ENCODE peak calls at places on chromosome 3, in five cellular contexts. C is nephron progenitor cell, N is WTC11, O is endodermal cell, Z is AG09319. F is an unnamed sample.

GRCh38 chr3:115836944-115837343 is 213.6 kb downstream of the GAP43 start:
- DNase-seq in C (no peak), N (no peak), O (no peak), Z (no peak), F (no peak)

GRCh38 chr3:104437891-104438290 is 928.8 kb upstream of the ALCAM start:
- DNase-seq in C (no peak), N (no peak), O (peak; percentile 45), Z (no peak), F (no peak)

GRCh38 chr3:38130219-38130618 is 6.7 kb downstream of the ACAA1 start:
- DNase-seq in C (no peak), N (no peak), O (no peak), Z (no peak), F (no peak)

GRCh38 chr3:32391643-32392529 is at the start of gene CMTM7:
- DNase-seq in C (peak; percentile 74), N (peak; percentile 72), O (peak; percentile 89), Z (no peak), F (peak; percentile 45)

GRCh38 chr3:157542711-157543485 is 39.7 kb upstream of the VEPH1 start:
- DNase-seq in C (peak; percentile 69), N (peak; percentile 72), O (peak; percentile 89), Z (no peak), F (peak; percentile 34)

GRCh38 chr3:107373896-107374295 is 3.3 kb upstream of the CCDC54 start:
- DNase-seq in C (no peak), N (no peak), O (no peak), Z (no peak), F (no peak)

GRCh38 chr3:39727415-39727814 is 82.0 kb upstream of the MYRIP start:
- DNase-seq in C (no peak), N (peak; percentile 44), O (peak; percentile 67), Z (no peak), F (no peak)

GRCh38 chr3:27345493-27345892 is 23.7 kb downstream of the NEK10 start:
- DNase-seq in C (no peak), N (no peak), O (no peak), Z (no peak), F (no peak)

GRCh38 chr3:111846717-111847116 is 12.3 kb upstream of the PHLDB2 start:
- DNase-seq in C (no peak), N (no peak), O (no peak), Z (peak; percentile 75), F (no peak)

GRCh38 chr3:89186446-89186845 is 79.0 kb downstream of the EPHA3 start:
- DNase-seq in C (no peak), N (no peak), O (no peak), Z (no peak), F (no peak)

GRCh38 chr3:191329654-191330308 is 545 bp downstream of the UTS2B start:
- DNase-seq in C (peak; percentile 44), N (peak; percentile 57), O (peak; percentile 85), Z (no peak), F (peak; percentile 40)

GRCh38 chr3:137554242-137554641 is 209.9 kb upstream of the SOX14 start:
- DNase-seq in C (no peak), N (no peak), O (no peak), Z (no peak), F (no peak)

GRCh38 chr3:123511726-123512125 is 62.8 kb upstream of the ADCY5 start:
- DNase-seq in C (no peak), N (peak; percentile 21), O (no peak), Z (no peak), F (no peak)

GRCh38 chr3:179957264-179957845 is 79.4 kb downstream of the PEX5L start:
- DNase-seq in C (no peak), N (no peak), O (no peak), Z (no peak), F (no peak)

GRCh38 chr3:49712631-49713317 is 6.7 kb downstream of the AMIGO3 start:
- DNase-seq in C (no peak), N (peak; percentile 16), O (no peak), Z (no peak), F (no peak)

GRCh38 chr3:154862265-154862664 is 217.9 kb upstream of the MME start:
- DNase-seq in C (no peak), N (no peak), O (no peak), Z (no peak), F (no peak)

GRCh38 chr3:111392911-111393351 is 149.1 kb upstream of the CD96 start:
- DNase-seq in C (no peak), N (no peak), O (no peak), Z (no peak), F (no peak)

GRCh38 chr3:56683122-56683817 is at the start of gene TASOR:
- DNase-seq in C (peak; percentile 72), N (peak; percentile 78), O (peak; percentile 90), Z (peak; percentile 28), F (peak; percentile 63)

GRCh38 chr3:98730338-98730737 is 32.8 kb upstream of the ST3GAL6 start:
- DNase-seq in C (no peak), N (no peak), O (no peak), Z (no peak), F (no peak)

GRCh38 chr3:34635352-34635850 is 837.0 kb downstream of the PDCD6IP start:
- DNase-seq in C (no peak), N (no peak), O (no peak), Z (no peak), F (no peak)

GRCh38 chr3:191959876-191960418 is 499.0 kb downstream of the PYDC2 start:
- DNase-seq in C (no peak), N (no peak), O (no peak), Z (no peak), F (no peak)

GRCh38 chr3:167246252-167246651 is 133.8 kb downstream of the ZBBX start:
- DNase-seq in C (no peak), N (no peak), O (no peak), Z (no peak), F (no peak)

GRCh38 chr3:100032262-100032661 is 82.0 kb downstream of the FILIP1L start:
- DNase-seq in C (no peak), N (no peak), O (no peak), Z (no peak), F (no peak)

GRCh38 chr3:173287361-173287760 is 110.2 kb upstream of the NLGN1 start:
- DNase-seq in C (no peak), N (no peak), O (no peak), Z (no peak), F (no peak)

GRCh38 chr3:194664857-194665256 is 7.1 kb downstream of the LSG1 start:
- DNase-seq in C (no peak), N (no peak), O (no peak), Z (no peak), F (no peak)

GRCh38 chr3:139355502-139355901 is 11.7 kb downstream of the MRPS22 start:
- DNase-seq in C (no peak), N (no peak), O (no peak), Z (peak; percentile 3), F (no peak)

GRCh38 chr3:99721633-99722007 is 83.2 kb downstream of the COL8A1 start:
- DNase-seq in C (no peak), N (no peak), O (no peak), Z (no peak), F (no peak)

GRCh38 chr3:13718437-13718836 is 161.4 kb downstream of the WNT7A start:
- DNase-seq in C (no peak), N (no peak), O (peak; percentile 42), Z (no peak), F (no peak)

GRCh38 chr3:129382366-129382765 is 46.1 kb downstream of the EFCAB12 start:
- DNase-seq in C (no peak), N (no peak), O (no peak), Z (no peak), F (no peak)

GRCh38 chr3:184710870-184711365 is 946 bp downstream of the MAGEF1 start:
- DNase-seq in C (no peak), N (no peak), O (no peak), Z (no peak), F (no peak)

GRCh38 chr3:168531116-168531515 is 435.4 kb upstream of the GOLIM4 start:
- DNase-seq in C (no peak), N (no peak), O (peak; percentile 57), Z (no peak), F (peak; percentile 4)

GRCh38 chr3:23497156-23497555 is 294.0 kb downstream of the UBE2E2 start:
- DNase-seq in C (no peak), N (no peak), O (no peak), Z (no peak), F (no peak)

GRCh38 chr3:23495507-23495906 is 292.4 kb downstream of the UBE2E2 start:
- DNase-seq in C (no peak), N (no peak), O (no peak), Z (no peak), F (no peak)

GRCh38 chr3:23496165-23496564 is 293.0 kb downstream of the UBE2E2 start:
- DNase-seq in C (no peak), N (no peak), O (no peak), Z (no peak), F (no peak)

GRCh38 chr3:23493846-23494245 is 290.7 kb downstream of the UBE2E2 start:
- DNase-seq in C (no peak), N (no peak), O (no peak), Z (no peak), F (no peak)

DNA sequence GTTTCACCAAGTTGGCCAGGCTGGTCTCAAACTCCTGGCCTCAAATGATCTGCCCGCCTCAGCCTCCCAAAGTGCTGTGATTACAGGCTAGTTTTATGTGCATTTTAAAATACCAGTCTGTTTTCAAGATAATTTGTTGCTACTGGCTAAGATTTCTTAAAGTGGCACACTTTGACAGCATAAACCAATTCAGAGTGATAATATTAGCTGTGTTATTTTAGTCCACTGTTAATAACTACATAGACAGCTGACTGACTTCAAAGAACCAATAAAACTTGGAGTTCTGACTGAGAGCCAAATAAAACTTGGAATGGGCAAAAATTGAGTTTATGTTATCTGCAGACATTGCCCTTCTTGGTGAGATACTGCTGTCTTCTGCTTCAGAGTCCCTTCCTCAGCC is 291.8 kb downstream of the UBE2E2 start:
- DNase-seq in C (no peak), N (no peak), O (no peak), Z (no peak), F (no peak)
- TF ChIP-seq CTCF in C (no peak), N (no peak), O (no peak), Z (no peak), F (no peak)

GRCh38 chr3:169769287-169770181 is at the start of gene ACTRT3:
- DNase-seq in C (peak; percentile 81), N (peak; percentile 81), O (peak; percentile 94), Z (no peak), F (peak; percentile 71)
- TF ChIP-seq CTCF in C (no peak), N (no peak), O (peak; percentile 12), Z (no peak), F (no peak)

GRCh38 chr3:155870133-155870944 is at the start of gene GMPS:
- DNase-seq in C (peak; percentile 97), N (peak; percentile 96), O (peak; percentile 99), Z (peak; percentile 81), F (peak; percentile 93)
- TF ChIP-seq CTCF in C (no peak), N (no peak), O (peak; percentile 73), Z (peak; percentile 29), F (peak; percentile 64)

GRCh38 chr3:150928234-150928633 is 23.0 kb upstream of the MINDY4B start:
- DNase-seq in C (no peak), N (no peak), O (no peak), Z (no peak), F (no peak)
- TF ChIP-seq CTCF in C (no peak), N (no peak), O (no peak), Z (no peak), F (no peak)

F was measured in neural crest cell.